ENCODE peak calls at places on chromosomes 5 and 9, in four cellular contexts. L is hepatocyte, X is HepG2, K is osteoblast. B is an unnamed sample.

GRCh38 chr5:33997331-33997983 is 10.4 kb downstream of the AMACR start:
- DNase-seq in L (peak; percentile 75), X (peak; percentile 52), K (peak; percentile 85), B (peak; percentile 80)

GRCh38 chr9:318646-319045 is 104.0 kb downstream of the DOCK8 start:
- DNase-seq in L (no peak), X (no peak), K (no peak), B (no peak)

GRCh38 chr5:5198111-5198510 is 58.0 kb downstream of the ADAMTS16 start:
- DNase-seq in L (no peak), X (no peak), K (no peak), B (peak; percentile 81)

GRCh38 chr5:110612778-110613396 is 113.6 kb downstream of the TMEM232 start:
- DNase-seq in L (no peak), X (no peak), K (no peak), B (no peak)

GRCh38 chr9:70902705-70903131 is 218.7 kb downstream of the TRPM3 start:
- DNase-seq in L (peak; percentile 27), X (no peak), K (peak; percentile 39), B (peak; percentile 92)

GRCh38 chr9:129365196-129365595 is 187.1 kb upstream of the IER5L start:
- DNase-seq in L (no peak), X (no peak), K (peak; percentile 88), B (peak; percentile 41)

GRCh38 chr5:91061094-91061493 is 322.0 kb downstream of the ARRDC3 start:
- DNase-seq in L (no peak), X (no peak), K (no peak), B (no peak)

GRCh38 chr9:16532272-16532671 is 338.2 kb downstream of the BNC2 start:
- DNase-seq in L (no peak), X (no peak), K (no peak), B (no peak)

GRCh38 chr5:5126444-5126843 is 13.7 kb upstream of the ADAMTS16 start:
- DNase-seq in L (no peak), X (no peak), K (peak; percentile 65), B (no peak)

GRCh38 chr5:8019719-8020218 is 150.8 kb downstream of the MTRR start:
- DNase-seq in L (no peak), X (no peak), K (no peak), B (no peak)

GRCh38 chr9:122954253-122954691 is 13.5 kb downstream of the RABGAP1 start:
- DNase-seq in L (no peak), X (no peak), K (no peak), B (peak; percentile 48)

GRCh38 chr9:2210201-2210600 is 195.1 kb downstream of the SMARCA2 start:
- DNase-seq in L (no peak), X (no peak), K (peak; percentile 84), B (peak; percentile 6)

GRCh38 chr5:171574374-171574773 is 154.9 kb downstream of the FGF18 start:
- DNase-seq in L (no peak), X (no peak), K (no peak), B (no peak)

GRCh38 chr5:155029240-155029639 is 15.7 kb downstream of the KIF4B start:
- DNase-seq in L (no peak), X (no peak), K (no peak), B (no peak)

GRCh38 chr9:114592356-114592755 is 4.8 kb downstream of the ATP6V1G1 start:
- DNase-seq in L (no peak), X (no peak), K (peak; percentile 87), B (no peak)

GRCh38 chr5:147857302-147858129 is 21.0 kb upstream of the SCGB3A2 start:
- DNase-seq in L (peak; percentile 74), X (peak; percentile 44), K (no peak), B (peak; percentile 70)

GRCh38 chr5:172572440-172572839 is 68.6 kb upstream of the NEURL1B start:
- DNase-seq in L (no peak), X (no peak), K (no peak), B (no peak)

GRCh38 chr9:128913995-128914772 is 6.6 kb upstream of the PHYHD1 start:
- DNase-seq in L (no peak), X (no peak), K (peak; percentile 74), B (no peak)

GRCh38 chr9:120904999-120905793 is 21.4 kb downstream of the TRAF1 start:
- DNase-seq in L (no peak), X (no peak), K (no peak), B (no peak)

GRCh38 chr9:16126042-16126441 is 573.2 kb downstream of the CCDC171 start:
- DNase-seq in L (no peak), X (no peak), K (no peak), B (peak; percentile 96)

GRCh38 chr5:115168829-115169391 is 798 bp downstream of the TRIM36 start:
- DNase-seq in L (peak; percentile 39), X (no peak), K (no peak), B (no peak)

GRCh38 chr9:86854898-86855523 is 92.3 kb downstream of the GAS1 start:
- DNase-seq in L (peak; percentile 74), X (peak; percentile 58), K (peak; percentile 95), B (peak; percentile 98)

GRCh38 chr5:173281910-173282309 is 46.3 kb downstream of the STC2 start:
- DNase-seq in L (peak; percentile 47), X (no peak), K (peak; percentile 80), B (no peak)

GRCh38 chr5:98593418-98593817 is 180.0 kb upstream of the RGMB start:
- DNase-seq in L (no peak), X (no peak), K (no peak), B (no peak)

GRCh38 chr5:55231476-55232193 is 1.8 kb downstream of the CCNO start:
- DNase-seq in L (peak; percentile 34), X (no peak), K (peak; percentile 68), B (peak; percentile 45)

GRCh38 chr5:32419791-32420190 is 24.7 kb downstream of the ZFR start:
- DNase-seq in L (no peak), X (no peak), K (no peak), B (peak; percentile 8)

GRCh38 chr5:45741110-45741509 is 44.9 kb upstream of the HCN1 start:
- DNase-seq in L (no peak), X (no peak), K (no peak), B (no peak)

GRCh38 chr9:93083592-93084470 is 12.2 kb upstream of the CARD19 start:
- DNase-seq in L (no peak), X (no peak), K (no peak), B (no peak)

GRCh38 chr5:22319798-22320197 is 533.3 kb downstream of the CDH12 start:
- DNase-seq in L (no peak), X (no peak), K (no peak), B (no peak)

GRCh38 chr5:1917830-1918487 is 35.2 kb upstream of the IRX4 start:
- DNase-seq in L (no peak), X (no peak), K (no peak), B (no peak)

GRCh38 chr9:101323129-101323528 is 61.7 kb downstream of the BAAT start:
- DNase-seq in L (no peak), X (no peak), K (no peak), B (no peak)

GRCh38 chr9:136198605-136199083 is 6.3 kb downstream of the LHX3 start:
- DNase-seq in L (no peak), X (no peak), K (no peak), B (no peak)

GRCh38 chr9:89576404-89576824 is 28.4 kb upstream of the GADD45G start:
- DNase-seq in L (peak; percentile 51), X (peak; percentile 32), K (no peak), B (peak; percentile 58)

GRCh38 chr5:144183254-144183889 is 12.7 kb downstream of the KCTD16 start:
- DNase-seq in L (peak; percentile 58), X (no peak), K (peak; percentile 85), B (peak; percentile 66)

GRCh38 chr5:71471193-71471592 is 15.7 kb downstream of the BDP1 start:
- DNase-seq in L (no peak), X (no peak), K (no peak), B (peak; percentile 75)

GRCh38 chr5:140267559-140268018 is 35.3 kb downstream of the PFDN1 start:
- DNase-seq in L (no peak), X (no peak), K (no peak), B (no peak)

DNA sequence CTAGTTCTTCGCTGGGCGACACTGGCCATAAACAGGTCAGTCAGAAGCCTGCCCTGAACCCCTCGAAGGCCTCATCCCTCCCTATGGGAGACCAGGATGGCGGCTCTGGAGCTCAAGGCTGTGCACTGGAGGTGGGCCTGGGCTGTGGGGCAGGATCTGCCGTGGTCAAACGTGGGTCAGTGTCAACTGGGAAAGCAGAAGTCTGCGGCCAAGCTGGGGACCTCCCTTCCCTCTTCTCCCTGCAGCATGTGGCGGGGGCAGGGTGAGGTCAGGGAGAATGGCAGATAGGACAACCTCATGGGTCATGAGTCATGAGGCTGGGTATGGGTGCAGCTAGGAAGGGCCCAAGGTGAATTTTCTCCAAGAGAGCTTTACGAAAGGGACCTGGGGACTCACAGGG is 132.9 kb downstream of the RXRA start:
- DNase-seq in L (no peak), X (no peak), K (no peak), B (no peak)
- H4K20me1 ChIP-seq in L (no peaks in the 10 kb centered on the region), X (no peaks in the 10 kb centered on the region), K (no peaks in the 10 kb centered on the region), B (no peaks in the 10 kb centered on the region)

DNA sequence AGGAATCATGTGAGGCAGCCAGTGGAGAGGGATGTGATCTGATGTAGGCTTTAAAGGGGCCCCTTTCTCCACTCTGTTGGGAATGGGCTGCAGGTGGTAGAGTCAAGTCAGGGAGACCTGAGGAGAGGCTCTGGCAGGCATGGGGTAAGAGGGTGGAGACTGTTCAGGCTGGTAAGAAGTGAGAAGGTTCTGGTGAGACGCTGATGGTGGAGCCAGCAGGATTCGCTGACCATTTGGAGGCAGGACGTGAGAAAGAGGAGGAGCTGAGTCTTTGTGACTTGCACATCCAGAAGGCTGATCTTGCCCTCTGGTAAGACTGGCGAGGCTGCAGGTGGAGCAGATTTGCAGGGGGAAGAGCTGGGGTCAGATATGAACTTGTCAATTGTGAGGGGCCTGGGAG is 248.0 kb downstream of the NSG2 start:
- DNase-seq in L (no peak), X (no peak), K (no peak), B (no peak)
- TF ChIP-seq CTCF in L (no peak), X (no peak), K (no peak), B (no peak)

GRCh38 chr5:175894805-175895204 is 23.4 kb downstream of the CPLX2 start:
- DNase-seq in L (no peak), X (no peak), K (no peak), B (no peak)

GRCh38 chr5:175889910-175890684 is 18.7 kb downstream of the CPLX2 start:
- DNase-seq in L (peak; percentile 28), X (peak; percentile 79), K (peak; percentile 62), B (peak; percentile 10)

GRCh38 chr5:175893466-175893865 is 22.1 kb downstream of the CPLX2 start:
- DNase-seq in L (no peak), X (no peak), K (no peak), B (no peak)

GRCh38 chr5:175894251-175894650 is 22.9 kb downstream of the CPLX2 start:
- DNase-seq in L (no peak), X (no peak), K (peak; percentile 18), B (no peak)

GRCh38 chr5:175892401-175892800 is 21.0 kb downstream of the CPLX2 start:
- DNase-seq in L (no peak), X (no peak), K (peak; percentile 21), B (no peak)
- H4K20me1 ChIP-seq in L (no peaks in the 10 kb centered on the region), X (no peaks in the 10 kb centered on the region), K (no peaks in the 10 kb centered on the region), B (no peaks in the 10 kb centered on the region)

DNA sequence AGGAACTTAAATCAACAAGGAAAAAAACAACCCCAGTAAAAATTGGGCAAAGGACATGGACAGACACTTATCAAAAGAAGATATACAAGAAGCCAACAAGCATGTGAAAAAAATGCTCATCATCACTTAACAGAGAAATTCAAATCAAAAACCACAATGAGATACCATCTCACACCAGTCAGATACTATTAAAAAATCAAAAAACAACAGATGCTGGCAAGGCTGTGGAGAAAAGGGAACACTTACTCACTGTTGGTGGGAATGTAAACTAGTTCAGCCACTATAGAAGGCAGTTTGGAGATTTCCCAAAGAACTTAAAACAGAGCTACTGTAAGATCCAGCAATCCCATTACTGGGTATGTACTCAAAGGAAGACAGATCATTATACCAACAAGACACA is 157.5 kb downstream of the EDIL3 start:
- DNase-seq in L (no peak), X (no peak), K (no peak), B (no peak)
- TF ChIP-seq CTCF in L (no peak), X (no peak), K (no peak), B (no peak)